ENCODE peak calls at places on chromosome 16, in eight cellular contexts. O is A549, W is spleen, F is cardiac muscle cell, J is GM10248, N is colonic mucosa, G is H1, S is B cell. T is an unnamed sample.

GRCh38 chr16:5763176-5763575 is 665.6 kb upstream of the EEF2KMT start:
- DNase-seq in G (no peak), F (no peak), J (no peak), O (no peak), S (no peak), N (no peak), W (no peak), T (no peak)

GRCh38 chr16:14310519-14310991 is 239.4 kb downstream of the MRTFB start:
- DNase-seq in F (no peak), S (peak), G (no peak), N (no peak), W (peak), J (peak), O (peak), T (no peak)

GRCh38 chr16:9105189-9105588 is 13.7 kb downstream of the HAPSTR1 start:
- DNase-seq in F (no peak), O (no peak), W (no peak), J (no peak), N (no peak), G (no peak), S (no peak), T (no peak)

GRCh38 chr16:27918755-27919154 is 144.8 kb downstream of the GSG1L start:
- DNase-seq in W (no peak), O (peak), F (no peak), G (no peak), N (no peak), J (no peak), S (no peak), T (no peak)

GRCh38 chr16:72937360-72937759 is 110.6 kb downstream of the ZFHX3 start:
- DNase-seq in O (no peak), F (no peak), S (no peak), N (no peak), J (no peak), G (no peak), W (peak), T (no peak)

GRCh38 chr16:4529085-4530060 is 9.2 kb downstream of the CDIP1 start:
- DNase-seq in N (no peak), O (no peak), G (peak), J (peak), S (no peak), F (peak), W (no peak), T (no peak)

GRCh38 chr16:3937066-3937875 is 56.8 kb upstream of the CREBBP start:
- DNase-seq in F (no peak), G (no peak), S (no peak), J (no peak), W (no peak), N (no peak), O (no peak), T (no peak)

GRCh38 chr16:50273888-50274770 is 7.8 kb downstream of the ADCY7 start:
- DNase-seq in N (peak), W (peak), F (no peak), S (peak), G (no peak), O (no peak), J (peak), T (no peak)

GRCh38 chr16:30623558-30624283 is 13.5 kb upstream of the ZNF689 start:
- DNase-seq in W (peak), J (no peak), N (no peak), S (no peak), O (no peak), G (no peak), F (no peak), T (no peak)

GRCh38 chr16:65124596-65124995 is 2.7 kb upstream of the CDH11 start:
- DNase-seq in G (no peak), O (no peak), S (no peak), J (no peak), W (no peak), N (no peak), F (no peak), T (no peak)

GRCh38 chr16:65125322-65125721 is 3.5 kb upstream of the CDH11 start:
- DNase-seq in G (no peak), J (no peak), W (no peak), O (no peak), N (no peak), F (no peak), S (no peak), T (no peak)

GRCh38 chr16:65123846-65124513 is 2.1 kb upstream of the CDH11 start:
- DNase-seq in F (no peak), W (peak), N (peak), J (no peak), S (no peak), O (no peak), G (no peak), T (no peak)

GRCh38 chr16:65125871-65126270 is 4.0 kb upstream of the CDH11 start:
- DNase-seq in W (no peak), G (no peak), O (peak), F (no peak), N (no peak), S (no peak), J (no peak), T (no peak)

GRCh38 chr16:65126845-65127624 is 5.2 kb upstream of the CDH11 start:
- DNase-seq in F (no peak), O (no peak), S (no peak), J (no peak), G (no peak), N (no peak), W (no peak), T (no peak)
- TF ChIP-seq CTCF in F (peak), O (no peak), S (no peak), J (peak), G (peak), N (peak), W (no peak), T (no peak)

GRCh38 chr16:53220585-53220984 is 165.8 kb downstream of the CHD9 start:
- DNase-seq in S (peak), J (no peak), W (no peak), N (no peak), G (no peak), O (peak), F (peak), T (no peak)
- TF ChIP-seq CTCF in S (peak), J (no peak), W (no peak), N (no peak), G (peak), O (peak), F (peak), T (peak)

GRCh38 chr16:7313170-7313569 is 19.5 kb upstream of the RBFOX1 start:
- DNase-seq in S (no peak), W (no peak), J (no peak), O (peak), G (no peak), F (peak), N (no peak), T (no peak)
- TF ChIP-seq CTCF in S (no peak), W (no peak), J (no peak), O (peak), G (peak), F (no peak), N (no peak), T (peak)

GRCh38 chr16:17831330-17831729 is 360.6 kb upstream of the XYLT1 start:
- DNase-seq in J (no peak), N (no peak), W (no peak), O (peak), S (no peak), F (no peak), G (no peak), T (no peak)
- TF ChIP-seq CTCF in J (no peak), N (no peak), W (no peak), O (no peak), S (no peak), F (no peak), G (peak), T (no peak)

GRCh38 chr16:83807710-83808572 is at the start of gene HSBP1:
- DNase-seq in W (peak), F (peak), J (peak), N (peak), O (peak), S (peak), G (peak), T (peak)
- TF ChIP-seq CTCF in W (peak), F (no peak), J (no peak), N (no peak), O (no peak), S (no peak), G (no peak), T (no peak)